ENCODE peak calls at places on chromosomes 11 and 22, in eight cellular contexts. R is lower lobe of right lung; D is CD8-positive, alpha-beta T cell; C is BJ; Z is A549; E is heart right ventricle; K is breast epithelium; F is lung. U is an unnamed sample.
A peak's percentile ranks its signal among the peaks of the same experiment; 100 is the strongest.

GRCh38 chr22:39237276-39238123 is 7.3 kb downstream of the PDGFB start:
- DNase-seq in E (no peak), C (no peak), F (peak; percentile 59), R (peak; percentile 64), K (no peak), Z (no peak), D (no peak), U (no peak)

GRCh38 chr11:119481667-119482400 is 58.9 kb upstream of the THY1 start:
- DNase-seq in R (no peak), Z (no peak), E (peak; percentile 33), K (peak; percentile 47), C (no peak), F (no peak), D (no peak), U (no peak)

GRCh38 chr11:73335204-73335923 is 27.3 kb downstream of the ARHGEF17 start:
- DNase-seq in C (no peak), K (peak; percentile 85), Z (peak; percentile 73), F (peak; percentile 83), R (peak; percentile 81), E (peak; percentile 89), D (peak; percentile 67), U (peak; percentile 84)

GRCh38 chr11:13210424-13210823 is 67.2 kb upstream of the BMAL1 start:
- DNase-seq in D (peak; percentile 31), K (peak; percentile 66), R (peak; percentile 56), F (peak; percentile 58), C (peak; percentile 26), E (no peak), Z (peak; percentile 88), U (peak; percentile 71)

GRCh38 chr11:121596195-121597145 is 143.7 kb upstream of the SORL1-AS1 start:
- DNase-seq in K (no peak), D (no peak), F (no peak), C (peak; percentile 31), E (no peak), R (no peak), Z (no peak), U (no peak)

GRCh38 chr11:66604161-66604560 is 11.2 kb downstream of the CCS start:
- DNase-seq in R (no peak), E (no peak), Z (no peak), D (no peak), C (no peak), K (no peak), F (no peak), U (no peak)

GRCh38 chr11:67281552-67282150 is 7.5 kb upstream of the ANKRD13D start:
- DNase-seq in K (no peak), F (no peak), R (peak; percentile 41), Z (no peak), C (no peak), E (no peak), D (peak; percentile 9), U (no peak)

GRCh38 chr11:13955971-13956421 is 6.5 kb upstream of the SPON1 start:
- DNase-seq in Z (peak; percentile 73), R (peak; percentile 51), C (no peak), E (no peak), F (peak; percentile 56), D (peak; percentile 62), K (no peak), U (peak; percentile 67)

GRCh38 chr11:123601136-123601535 is 53.3 kb downstream of the SCN3B start:
- DNase-seq in D (no peak), R (no peak), E (no peak), K (no peak), Z (no peak), F (no peak), C (peak; percentile 58), U (no peak)

GRCh38 chr11:31913985-31914384 is 102.9 kb upstream of the PAX6 start:
- DNase-seq in E (no peak), D (no peak), C (no peak), K (no peak), R (no peak), Z (no peak), F (no peak), U (no peak)

GRCh38 chr11:36155301-36155700 is 133.9 kb downstream of the COMMD9 start:
- DNase-seq in Z (no peak), D (no peak), K (no peak), R (no peak), E (no peak), F (no peak), C (no peak), U (no peak)

GRCh38 chr11:32418836-32419235 is 16.5 kb downstream of the WT1 start:
- DNase-seq in K (no peak), C (no peak), Z (no peak), D (no peak), F (no peak), E (no peak), R (no peak), U (no peak)

GRCh38 chr11:1207451-1208360 is 15.2 kb upstream of the MUC5B start:
- DNase-seq in R (peak; percentile 47), Z (no peak), F (no peak), C (no peak), K (peak; percentile 46), D (peak; percentile 15), E (peak; percentile 9), U (peak; percentile 37)

GRCh38 chr11:77361184-77361583 is 59.7 kb upstream of the GDPD4 start:
- DNase-seq in R (no peak), D (no peak), E (no peak), F (no peak), C (peak; percentile 91), K (no peak), Z (peak; percentile 13), U (no peak)

GRCh38 chr11:111531156-111531555 is 9.4 kb upstream of the LAYN start:
- DNase-seq in R (no peak), E (no peak), F (no peak), K (no peak), Z (no peak), D (no peak), C (no peak), U (no peak)

GRCh38 chr11:69215784-69216415 is 60.2 kb downstream of the SMIM38 start:
- DNase-seq in K (peak; percentile 12), E (no peak), C (no peak), Z (peak; percentile 51), F (no peak), R (no peak), D (no peak), U (no peak)

GRCh38 chr11:128462802-128463385 is 124.5 kb downstream of the ETS1 start:
- DNase-seq in C (no peak), D (no peak), K (no peak), F (no peak), Z (no peak), R (no peak), E (no peak), U (no peak)

GRCh38 chr11:71305041-71305440 is 52.7 kb upstream of the SHANK2 start:
- DNase-seq in C (no peak), Z (no peak), R (no peak), D (no peak), E (no peak), K (no peak), F (peak; percentile 6), U (no peak)

GRCh38 chr11:63682045-63682915 is 980 bp downstream of the RTN3 start:
- DNase-seq in F (no peak), C (no peak), D (no peak), K (no peak), R (peak; percentile 55), Z (peak; percentile 11), E (no peak), U (peak; percentile 71)

GRCh38 chr22:42768385-42769035 is 47.8 kb upstream of the A4GALT start:
- DNase-seq in D (no peak), F (no peak), C (no peak), K (no peak), R (no peak), Z (no peak), E (no peak), U (no peak)
- H3K4me3 ChIP-seq in D (no peak overlapping the region), F (no peak overlapping the region), C (no peak overlapping the region), K (no peak overlapping the region), R (no peak overlapping the region), Z (no peak overlapping the region), E (no peak overlapping the region), U (no peak overlapping the region)

DNA sequence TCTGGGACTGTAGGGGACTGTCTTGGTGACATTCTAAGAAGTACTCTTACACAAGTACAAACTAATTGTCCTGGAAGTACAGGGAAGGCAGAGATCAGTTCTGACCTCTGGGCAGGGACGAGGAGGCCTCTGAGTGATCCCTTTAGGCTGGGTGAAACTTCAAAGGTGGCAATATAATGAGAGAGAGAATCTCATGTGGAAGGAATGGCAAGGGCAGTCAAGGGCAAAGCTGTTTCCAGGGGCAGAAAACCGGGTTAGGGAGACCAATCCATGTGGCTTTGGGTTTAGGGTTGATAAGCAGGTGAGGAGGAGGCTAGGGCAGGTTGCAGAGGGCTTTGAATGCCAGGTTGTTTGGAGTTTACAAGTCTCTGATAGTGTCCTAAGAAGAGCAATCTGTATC is 21.3 kb upstream of the MYH9 start:
- DNase-seq in Z (no peak), E (no peak), K (no peak), F (no peak), R (no peak), C (no peak), D (no peak), U (no peak)
- H3K4me3 ChIP-seq in Z (no peak overlapping the region), E (no peak overlapping the region), K (no peak overlapping the region), F (no peak overlapping the region), R (no peak overlapping the region), C (no peak overlapping the region), D (no peak overlapping the region), U (no peak overlapping the region)

DNA sequence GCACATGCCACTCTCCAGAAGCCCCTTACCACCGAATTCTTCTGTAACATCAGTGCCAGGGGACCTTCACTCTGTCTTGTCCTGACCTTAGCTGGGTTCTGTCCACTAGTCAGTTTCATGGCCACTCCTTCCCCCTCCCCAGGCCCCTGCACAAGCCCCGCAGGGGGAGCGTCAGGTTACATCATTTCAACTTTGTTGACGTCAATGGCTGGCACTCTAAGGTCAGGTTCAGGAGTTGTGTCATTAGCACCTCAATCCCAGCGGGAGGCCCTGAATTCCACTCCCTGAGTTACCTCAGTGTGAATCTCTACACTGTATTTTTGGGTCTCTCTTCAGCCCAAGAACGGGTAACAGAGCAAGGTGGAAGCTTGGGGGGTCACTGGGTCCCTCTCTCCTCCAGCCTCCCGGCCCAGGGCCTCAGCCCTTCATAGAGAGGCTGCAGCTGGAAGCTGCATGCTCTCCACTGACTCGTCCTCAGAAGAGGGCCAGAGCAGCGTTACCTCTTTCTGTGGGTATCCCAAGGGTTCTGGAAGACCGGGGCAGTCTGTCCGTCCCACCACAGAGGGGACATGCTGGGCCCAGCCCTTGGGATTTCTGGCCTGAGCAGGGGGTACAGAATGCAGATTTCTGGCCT is 10.3 kb downstream of the USH1C start:
- DNase-seq in C (no peak), Z (no peak), E (no peak), R (no peak), D (no peak), K (no peak), F (no peak), U (no peak)
- H3K4me3 ChIP-seq in C (no peak overlapping the region), Z (no peak overlapping the region), E (no peak overlapping the region), R (no peak overlapping the region), D (no peak overlapping the region), K (no peak overlapping the region), F (no peak overlapping the region), U (no peak overlapping the region)

DNA sequence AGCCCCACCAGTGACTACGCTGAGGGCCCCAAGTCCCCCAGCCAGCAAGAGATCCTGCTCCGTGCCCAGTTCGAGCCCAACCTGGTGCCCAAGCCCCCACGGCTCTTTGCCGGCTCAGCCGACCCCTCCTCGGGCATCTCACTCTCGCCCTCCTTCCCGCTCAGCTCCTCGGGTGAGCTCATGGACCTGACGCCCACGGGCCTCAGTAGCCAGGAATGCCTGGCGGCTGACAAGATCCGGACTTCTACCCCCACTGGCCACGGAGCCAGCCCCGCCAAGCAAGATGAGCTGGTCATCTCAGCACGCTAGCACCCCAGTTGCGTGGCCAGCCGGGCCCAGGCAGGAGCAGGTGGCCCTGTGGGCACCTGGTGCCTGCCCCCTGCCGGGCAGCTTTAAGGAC is 8.3 kb upstream of the MYRF start:
- DNase-seq in F (no peak), C (no peak), Z (no peak), E (no peak), K (no peak), D (no peak), R (no peak), U (no peak)
- H3K4me3 ChIP-seq in F (no peak overlapping the region), C (no peak overlapping the region), Z (no peak overlapping the region), E (no peak overlapping the region), K (no peak overlapping the region), D (no peak overlapping the region), R (no peak overlapping the region), U (no peak overlapping the region)

U was measured in dorsolateral prefrontal cortex.